ENCODE peak calls at places on chromosomes 4 and X, in five cellular contexts. One of them, this sample, is unnamed.

GRCh38 chr4:147954850-147955249 is 223.0 kb downstream of the ARHGAP10 start:
- DNase-seq in HCT116: no peak
- DNase-seq in ovary: no peak
- DNase-seq in fibroblast of lung: no peak
- DNase-seq in tibial artery: no peak
- DNase-seq in this sample: no peak

GRCh38 chrX:130171446-130172126 is at the start of gene RAB33A:
- DNase-seq in HCT116: no peak
- DNase-seq in ovary: peak; percentile 13
- DNase-seq in fibroblast of lung: peak; percentile 28
- DNase-seq in tibial artery: no peak
- DNase-seq in this sample: peak; percentile 39

GRCh38 chr4:127922226-127922625 is 41.5 kb downstream of the PLK4 start:
- DNase-seq in HCT116: no peak
- DNase-seq in ovary: no peak
- DNase-seq in fibroblast of lung: no peak
- DNase-seq in tibial artery: no peak
- DNase-seq in this sample: no peak

GRCh38 chr4:153261922-153262321 is 57.7 kb downstream of the TRIM2 start:
- DNase-seq in HCT116: no peak
- DNase-seq in ovary: no peak
- DNase-seq in fibroblast of lung: no peak
- DNase-seq in tibial artery: no peak
- DNase-seq in this sample: no peak

GRCh38 chr4:103171006-103171405 is 27.1 kb downstream of the CENPE start:
- DNase-seq in HCT116: no peak
- DNase-seq in ovary: no peak
- DNase-seq in fibroblast of lung: no peak
- DNase-seq in tibial artery: no peak
- DNase-seq in this sample: no peak

GRCh38 chrX:38768079-38768478 is 33.2 kb upstream of the MID1IP1 start:
- DNase-seq in HCT116: no peak
- DNase-seq in ovary: no peak
- DNase-seq in fibroblast of lung: peak; percentile 10
- DNase-seq in tibial artery: no peak
- DNase-seq in this sample: no peak

GRCh38 chr4:44145868-44146267 is 302.7 kb downstream of the KCTD8 start:
- DNase-seq in HCT116: no peak
- DNase-seq in ovary: no peak
- DNase-seq in fibroblast of lung: peak; percentile 51
- DNase-seq in tibial artery: no peak
- DNase-seq in this sample: no peak

GRCh38 chr4:37717575-37717974 is 31.4 kb upstream of the RELL1 start:
- DNase-seq in HCT116: no peak
- DNase-seq in ovary: no peak
- DNase-seq in fibroblast of lung: peak; percentile 77
- DNase-seq in tibial artery: no peak
- DNase-seq in this sample: no peak

GRCh38 chr4:39908284-39908683 is 69.4 kb downstream of the PDS5A start:
- DNase-seq in HCT116: no peak
- DNase-seq in ovary: no peak
- DNase-seq in fibroblast of lung: peak; percentile 33
- DNase-seq in tibial artery: no peak
- DNase-seq in this sample: no peak

GRCh38 chr4:6770581-6771228 is 11.8 kb upstream of the KIAA0232 start:
- DNase-seq in HCT116: no peak
- DNase-seq in ovary: no peak
- DNase-seq in fibroblast of lung: no peak
- DNase-seq in tibial artery: no peak
- DNase-seq in this sample: no peak

GRCh38 chr4:77586953-77587383 is 18.7 kb upstream of the CXCL13 start:
- DNase-seq in HCT116: no peak
- DNase-seq in ovary: no peak
- DNase-seq in fibroblast of lung: peak; percentile 30
- DNase-seq in tibial artery: no peak
- DNase-seq in this sample: no peak

GRCh38 chr4:76980280-76980679 is 30.7 kb downstream of the SEPTIN11 start:
- DNase-seq in HCT116: no peak
- DNase-seq in ovary: no peak
- DNase-seq in fibroblast of lung: no peak
- DNase-seq in tibial artery: no peak
- DNase-seq in this sample: no peak

GRCh38 chr4:20251796-20252655 is at the start of gene SLIT2:
- DNase-seq in HCT116: peak; percentile 24
- DNase-seq in ovary: peak; percentile 84
- DNase-seq in fibroblast of lung: peak; percentile 78
- DNase-seq in tibial artery: peak; percentile 83
- DNase-seq in this sample: peak; percentile 10

DNA sequence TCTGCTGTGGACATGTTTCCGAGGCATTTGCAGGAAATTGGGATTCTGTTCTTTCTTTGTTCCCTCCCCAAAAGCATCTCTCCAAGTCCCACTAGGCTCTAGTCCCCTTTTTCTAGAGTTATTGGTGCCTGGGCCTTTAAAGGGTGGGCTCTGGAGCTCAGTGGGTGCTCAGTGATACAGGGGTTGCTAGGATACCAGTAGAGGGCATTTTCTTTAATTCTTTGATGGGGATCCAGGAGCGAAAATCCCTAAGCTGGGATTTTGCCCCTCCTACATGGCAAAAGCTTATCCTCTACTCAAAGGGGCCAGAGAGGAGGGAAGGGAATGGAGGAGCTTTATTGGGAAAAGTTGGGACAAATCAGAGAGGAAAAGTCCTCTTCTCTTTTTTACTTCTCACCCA is 34.2 kb downstream of the ARHGEF9 start:
- DNase-seq in HCT116: no peak
- DNase-seq in ovary: no peak
- DNase-seq in fibroblast of lung: no peak
- DNase-seq in tibial artery: no peak
- DNase-seq in this sample: no peak
- H3K9me3 ChIP-seq in HCT116: no peaks in the 10 kb centered on the region
- H3K9me3 ChIP-seq in ovary: no peaks in the 10 kb centered on the region
- H3K9me3 ChIP-seq in fibroblast of lung: no peaks in the 10 kb centered on the region
- H3K9me3 ChIP-seq in tibial artery: no peaks in the 10 kb centered on the region
- H3K9me3 ChIP-seq in this sample: no peaks in the 10 kb centered on the region

GRCh38 chrX:73647212-73647611 is 84.2 kb downstream of the CHIC1 start:
- DNase-seq in HCT116: no peak
- DNase-seq in ovary: no peak
- DNase-seq in fibroblast of lung: no peak
- DNase-seq in tibial artery: no peak
- DNase-seq in this sample: no peak
- H3K9me3 ChIP-seq in HCT116: no peaks in the 10 kb centered on the region
- H3K9me3 ChIP-seq in ovary: no peaks in the 10 kb centered on the region
- H3K9me3 ChIP-seq in fibroblast of lung: no peaks in the 10 kb centered on the region
- H3K9me3 ChIP-seq in tibial artery: peaks cover 50% of the 10 kb centered on the region
- H3K9me3 ChIP-seq in this sample: peaks cover 2% of the 10 kb centered on the region

GRCh38 chrX:66498672-66499296 is 140.1 kb downstream of the EDA2R start:
- DNase-seq in HCT116: no peak
- DNase-seq in ovary: no peak
- DNase-seq in fibroblast of lung: no peak
- DNase-seq in tibial artery: no peak
- DNase-seq in this sample: no peak
- H3K9me3 ChIP-seq in HCT116: no peaks in the 10 kb centered on the region
- H3K9me3 ChIP-seq in ovary: no peaks in the 10 kb centered on the region
- H3K9me3 ChIP-seq in fibroblast of lung: no peaks in the 10 kb centered on the region
- H3K9me3 ChIP-seq in tibial artery: no peaks in the 10 kb centered on the region
- H3K9me3 ChIP-seq in this sample: no peaks in the 10 kb centered on the region

GRCh38 chr4:2301221-2301642 is 39.3 kb upstream of the MXD4 start:
- DNase-seq in HCT116: no peak
- DNase-seq in ovary: no peak
- DNase-seq in fibroblast of lung: no peak
- DNase-seq in tibial artery: no peak
- DNase-seq in this sample: no peak

GRCh38 chr4:2303686-2304320 is 41.9 kb upstream of the MXD4 start:
- DNase-seq in HCT116: no peak
- DNase-seq in ovary: no peak
- DNase-seq in fibroblast of lung: no peak
- DNase-seq in tibial artery: no peak
- DNase-seq in this sample: no peak

GRCh38 chr4:2301806-2302205 is 39.9 kb upstream of the MXD4 start:
- DNase-seq in HCT116: no peak
- DNase-seq in ovary: no peak
- DNase-seq in fibroblast of lung: no peak
- DNase-seq in tibial artery: no peak
- DNase-seq in this sample: no peak

GRCh38 chr4:2303121-2303685 is 41.3 kb upstream of the MXD4 start:
- DNase-seq in HCT116: no peak
- DNase-seq in ovary: no peak
- DNase-seq in fibroblast of lung: no peak
- DNase-seq in tibial artery: no peak
- DNase-seq in this sample: no peak

GRCh38 chr4:2302387-2303119 is 40.6 kb upstream of the MXD4 start:
- DNase-seq in HCT116: no peak
- DNase-seq in ovary: no peak
- DNase-seq in fibroblast of lung: no peak
- DNase-seq in tibial artery: no peak
- DNase-seq in this sample: no peak
- H3K9me3 ChIP-seq in HCT116: no peaks in the 10 kb centered on the region
- H3K9me3 ChIP-seq in ovary: no peaks in the 10 kb centered on the region
- H3K9me3 ChIP-seq in fibroblast of lung: no peaks in the 10 kb centered on the region
- H3K9me3 ChIP-seq in tibial artery: peaks cover 7% of the 10 kb centered on the region
- H3K9me3 ChIP-seq in this sample: no peaks in the 10 kb centered on the region

GRCh38 chr4:83381173-83381572 is 46.5 kb upstream of the HPSE start:
- DNase-seq in HCT116: no peak
- DNase-seq in ovary: no peak
- DNase-seq in fibroblast of lung: no peak
- DNase-seq in tibial artery: no peak
- DNase-seq in this sample: no peak
- H3K9me3 ChIP-seq in HCT116: peaks cover 8% of the 10 kb centered on the region
- H3K9me3 ChIP-seq in ovary: no peaks in the 10 kb centered on the region
- H3K9me3 ChIP-seq in fibroblast of lung: no peaks in the 10 kb centered on the region
- H3K9me3 ChIP-seq in tibial artery: no peaks in the 10 kb centered on the region
- H3K9me3 ChIP-seq in this sample: peaks cover 7% of the 10 kb centered on the region

GRCh38 chr4:58075724-58076123 is 965.5 kb upstream of the IGFBP7 start:
- DNase-seq in HCT116: no peak
- DNase-seq in ovary: no peak
- DNase-seq in fibroblast of lung: no peak
- DNase-seq in tibial artery: no peak
- DNase-seq in this sample: no peak

DNA sequence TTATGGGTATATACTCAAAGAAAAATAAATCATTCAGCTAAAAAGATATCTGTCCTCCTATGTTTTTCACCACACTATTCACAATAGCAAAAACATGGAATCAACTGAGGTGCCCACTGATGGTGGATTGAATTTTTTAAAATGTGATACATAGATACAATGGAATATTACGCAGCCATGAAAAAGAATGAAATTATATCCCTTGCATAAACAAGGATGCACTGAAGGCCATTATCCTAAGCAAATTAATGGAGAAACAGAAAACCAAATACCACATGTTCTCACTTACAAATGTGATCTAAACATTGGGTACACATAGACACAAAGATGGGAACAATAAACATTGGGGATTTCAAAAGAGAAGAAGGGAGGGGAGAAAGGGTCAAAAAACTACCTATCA is 964.2 kb upstream of the IGFBP7 start:
- DNase-seq in HCT116: no peak
- DNase-seq in ovary: no peak
- DNase-seq in fibroblast of lung: no peak
- DNase-seq in tibial artery: no peak
- DNase-seq in this sample: no peak
- H3K9me3 ChIP-seq in HCT116: peaks cover 35% of the 10 kb centered on the region
- H3K9me3 ChIP-seq in ovary: no peaks in the 10 kb centered on the region
- H3K9me3 ChIP-seq in fibroblast of lung: no peaks in the 10 kb centered on the region
- H3K9me3 ChIP-seq in tibial artery: no peaks in the 10 kb centered on the region
- H3K9me3 ChIP-seq in this sample: no peaks in the 10 kb centered on the region

GRCh38 chr4:3408793-3409330 is 32.9 kb upstream of the HGFAC start:
- DNase-seq in HCT116: no peak
- DNase-seq in ovary: no peak
- DNase-seq in fibroblast of lung: no peak
- DNase-seq in tibial artery: no peak
- DNase-seq in this sample: no peak
- H3K9me3 ChIP-seq in HCT116: no peaks in the 10 kb centered on the region
- H3K9me3 ChIP-seq in ovary: no peaks in the 10 kb centered on the region
- H3K9me3 ChIP-seq in fibroblast of lung: no peaks in the 10 kb centered on the region
- H3K9me3 ChIP-seq in tibial artery: peaks cover 6% of the 10 kb centered on the region
- H3K9me3 ChIP-seq in this sample: no peaks in the 10 kb centered on the region

This sample was measured in T-helper 17 cell.